ENCODE peak calls at places on chromosomes 11 and 22, in seven cellular contexts. W, U, B, O, P, T and F are unnamed samples.
A peak's percentile ranks its signal among the peaks of the same experiment; 100 is the strongest.

GRCh38 chr11:3834349-3835099 is 6.2 kb downstream of the RHOG start:
- DNase-seq in W (no peak), U (no peak), B (no peak), O (no peak), P (no peak), T (no peak), F (no peak)

GRCh38 chr11:126830216-126830615 is 170.4 kb downstream of the KIRREL3 start:
- DNase-seq in W (no peak), U (no peak), B (no peak), O (no peak), P (no peak), T (no peak), F (no peak)

GRCh38 chr22:35456757-35457156 is 56.8 kb downstream of the MCM5 start:
- DNase-seq in W (no peak), U (no peak), B (no peak), O (no peak), P (no peak), T (no peak), F (no peak)

GRCh38 chr11:5575159-5575558 is 5.5 kb upstream of the OR52B6 start:
- DNase-seq in W (no peak), U (no peak), B (no peak), O (no peak), P (no peak), T (no peak), F (no peak)

GRCh38 chr22:48152154-48152775 is 1389.8 kb downstream of the TBC1D22A start:
- DNase-seq in W (no peak), U (no peak), B (no peak), O (no peak), P (no peak), T (no peak), F (no peak)

GRCh38 chr22:42316988-42317387 is 46.5 kb upstream of the TCF20 start:
- DNase-seq in W (no peak), U (no peak), B (no peak), O (no peak), P (no peak), T (peak; percentile 53), F (peak; percentile 32)

GRCh38 chr11:78646564-78647185 is 72.0 kb upstream of the NARS2 start:
- DNase-seq in W (no peak), U (no peak), B (peak; percentile 54), O (no peak), P (peak; percentile 84), T (peak; percentile 49), F (peak; percentile 44)

GRCh38 chr11:103661185-103661584 is 375.3 kb upstream of the DDI1 start:
- DNase-seq in W (no peak), U (no peak), B (no peak), O (no peak), P (no peak), T (no peak), F (no peak)

GRCh38 chr11:81237139-81237538 is 1496.5 kb downstream of the FAM181B start:
- DNase-seq in W (no peak), U (no peak), B (no peak), O (no peak), P (peak; percentile 52), T (peak; percentile 36), F (peak; percentile 49)

GRCh38 chr11:57305523-57305922 is 19.2 kb downstream of the TNKS1BP1 start:
- DNase-seq in W (no peak), U (no peak), B (no peak), O (no peak), P (no peak), T (no peak), F (no peak)

GRCh38 chr11:34501962-34502361 is 11.6 kb downstream of the ELF5 start:
- DNase-seq in W (no peak), U (no peak), B (no peak), O (no peak), P (no peak), T (peak; percentile 28), F (peak; percentile 12)

GRCh38 chr22:24601217-24602104 is 1.5 kb upstream of the GGT1 start:
- DNase-seq in W (no peak), U (no peak), B (no peak), O (no peak), P (no peak), T (no peak), F (no peak)

GRCh38 chr11:60988658-60989057 is 17.2 kb downstream of the CD6 start:
- DNase-seq in W (no peak), U (no peak), B (no peak), O (no peak), P (no peak), T (no peak), F (no peak)

GRCh38 chr11:123421589-123421988 is 8.5 kb upstream of the GRAMD1B start:
- DNase-seq in W (no peak), U (no peak), B (no peak), O (no peak), P (no peak), T (no peak), F (no peak)

GRCh38 chr11:116819049-116819448 is 4.1 kb downstream of the APOA4 start:
- DNase-seq in W (no peak), U (no peak), B (no peak), O (no peak), P (no peak), T (no peak), F (no peak)

GRCh38 chr11:62125316-62125715 is 1.5 kb downstream of the INCENP start:
- DNase-seq in W (no peak), U (no peak), B (no peak), O (no peak), P (no peak), T (no peak), F (no peak)

GRCh38 chr11:19405966-19406365 is 165.2 kb upstream of the E2F8 start:
- DNase-seq in W (no peak), U (no peak), B (no peak), O (no peak), P (no peak), T (no peak), F (no peak)

GRCh38 chr11:113873241-113873626 is 2.1 kb downstream of the USP28 start:
- DNase-seq in W (no peak), U (no peak), B (no peak), O (no peak), P (no peak), T (peak; percentile 19), F (peak; percentile 3)

GRCh38 chr22:44403930-44404329 is 91.2 kb upstream of the SHISAL1 start:
- DNase-seq in W (no peak), U (no peak), B (no peak), O (no peak), P (no peak), T (no peak), F (no peak)

GRCh38 chr11:29125621-29126020 is 891.2 kb downstream of the KCNA4 start:
- DNase-seq in W (no peak), U (no peak), B (no peak), O (no peak), P (no peak), T (no peak), F (peak; percentile 28)

GRCh38 chr22:29043906-29044575 is 17.6 kb downstream of the C22orf31 start:
- DNase-seq in W (peak; percentile 33), U (no peak), B (no peak), O (no peak), P (no peak), T (peak; percentile 64), F (peak; percentile 71)

GRCh38 chr11:57792870-57793269 is 31.3 kb downstream of the CTNND1 start:
- DNase-seq in W (no peak), U (no peak), B (peak; percentile 77), O (no peak), P (no peak), T (no peak), F (no peak)

GRCh38 chr11:18408558-18409242 is 3.4 kb upstream of the LDHC start:
- DNase-seq in W (no peak), U (no peak), B (no peak), O (no peak), P (no peak), T (peak; percentile 15), F (no peak)

GRCh38 chr11:28521075-28521474 is 412.9 kb downstream of the METTL15 start:
- DNase-seq in W (no peak), U (no peak), B (no peak), O (no peak), P (no peak), T (no peak), F (peak; percentile 4)

GRCh38 chr22:27603823-27604190 is 197.7 kb downstream of the MN1 start:
- DNase-seq in W (no peak), U (no peak), B (no peak), O (no peak), P (no peak), T (peak; percentile 28), F (no peak)

GRCh38 chr11:92681606-92682005 is 287.8 kb upstream of the MTNR1B start:
- DNase-seq in W (no peak), U (no peak), B (no peak), O (no peak), P (no peak), T (no peak), F (no peak)

GRCh38 chr11:77153276-77154185 is 25.5 kb downstream of the MYO7A start:
- DNase-seq in W (no peak), U (no peak), B (no peak), O (no peak), P (no peak), T (no peak), F (no peak)

GRCh38 chr11:12201016-12201985 is 90.9 kb downstream of the MICAL2 start:
- DNase-seq in W (peak; percentile 80), U (no peak), B (no peak), O (no peak), P (no peak), T (peak; percentile 98), F (peak; percentile 91)

GRCh38 chr11:111765320-111765983 is 737 bp downstream of the PPP2R1B start:
- DNase-seq in W (no peak), U (no peak), B (no peak), O (no peak), P (no peak), T (no peak), F (peak; percentile 10)

GRCh38 chr11:359181-359714 is 10.1 kb upstream of the B4GALNT4 start:
- DNase-seq in W (no peak), U (no peak), B (no peak), O (peak; percentile 58), P (no peak), T (no peak), F (no peak)

GRCh38 chr11:65646288-65646734 is 8.4 kb downstream of the SIPA1 start:
- DNase-seq in W (no peak), U (no peak), B (no peak), O (no peak), P (no peak), T (no peak), F (no peak)

GRCh38 chr11:71309181-71309580 is 56.8 kb upstream of the SHANK2 start:
- DNase-seq in W (no peak), U (no peak), B (no peak), O (no peak), P (no peak), T (no peak), F (no peak)

GRCh38 chr11:33773399-33774355 is 643 bp downstream of the FBXO3 start:
- DNase-seq in W (no peak), U (peak; percentile 67), B (peak; percentile 22), O (peak; percentile 35), P (no peak), T (no peak), F (peak; percentile 12)

GRCh38 chr11:71235719-71236118 is 16.7 kb downstream of the SHANK2 start:
- DNase-seq in W (no peak), U (no peak), B (no peak), O (no peak), P (no peak), T (no peak), F (no peak)

GRCh38 chr11:35810045-35810444 is 133.8 kb upstream of the LDLRAD3 start:
- DNase-seq in W (no peak), U (no peak), B (no peak), O (no peak), P (no peak), T (no peak), F (no peak)

GRCh38 chr11:102846292-102846691 is 2.9 kb upstream of the MMP3 start:
- DNase-seq in W (no peak), U (no peak), B (no peak), O (no peak), P (no peak), T (no peak), F (peak; percentile 17)

GRCh38 chr22:48860557-48860956 is 967.1 kb downstream of the BRD1 start:
- DNase-seq in W (no peak), U (no peak), B (no peak), O (no peak), P (no peak), T (no peak), F (no peak)

GRCh38 chr11:70483077-70483861 is 84.9 kb downstream of the CTTN start:
- DNase-seq in W (no peak), U (no peak), B (peak; percentile 47), O (no peak), P (no peak), T (peak; percentile 66), F (peak; percentile 74)